ENCODE peak calls at places on chromosomes 3 and 15, in eight cellular contexts. T, S, I, X, F, U, N and M are unnamed samples.

GRCh38 chr15:23690450-23690852 is 3.3 kb upstream of the NDN start:
- DNase-seq in T (peak; percentile 88), S (peak; percentile 61), I (no peak), X (peak; percentile 89), F (peak; percentile 39), U (peak; percentile 83), N (no peak), M (no peak)

GRCh38 chr15:40847225-40847961 is 3.5 kb downstream of the SPINT1 start:
- DNase-seq in T (peak; percentile 56), S (peak; percentile 28), I (peak; percentile 55), X (no peak), F (peak; percentile 32), U (no peak), N (peak; percentile 38), M (peak; percentile 49)

GRCh38 chr15:75775296-75776074 is 62.8 kb upstream of the CSPG4 start:
- DNase-seq in T (peak; percentile 27), S (no peak), I (no peak), X (no peak), F (no peak), U (no peak), N (no peak), M (no peak)

GRCh38 chr3:195613468-195614069 is 29.8 kb upstream of the APOD start:
- DNase-seq in T (peak; percentile 39), S (peak; percentile 6), I (no peak), X (peak; percentile 39), F (peak; percentile 68), U (no peak), N (no peak), M (no peak)

GRCh38 chr3:184570501-184570900 is 8.9 kb downstream of the EPHB3 start:
- DNase-seq in T (no peak), S (no peak), I (no peak), X (no peak), F (no peak), U (no peak), N (no peak), M (no peak)

GRCh38 chr3:148205945-148206845 is 491.5 kb upstream of the AGTR1 start:
- DNase-seq in T (no peak), S (no peak), I (no peak), X (no peak), F (no peak), U (no peak), N (no peak), M (no peak)

GRCh38 chr3:162492446-162493081 is 996.0 kb downstream of the OTOL1 start:
- DNase-seq in T (no peak), S (peak; percentile 84), I (no peak), X (no peak), F (no peak), U (no peak), N (peak; percentile 3), M (no peak)

GRCh38 chr3:1611824-1612223 is 486.8 kb upstream of the CNTN4 start:
- DNase-seq in T (no peak), S (no peak), I (no peak), X (no peak), F (no peak), U (no peak), N (no peak), M (no peak)

GRCh38 chr15:43517354-43518072 is at the start of gene MAP1A:
- DNase-seq in T (peak; percentile 79), S (peak; percentile 71), I (no peak), X (peak; percentile 89), F (no peak), U (peak; percentile 68), N (no peak), M (no peak)

GRCh38 chr3:133476971-133477375 is 77.1 kb downstream of the BFSP2 start:
- DNase-seq in T (no peak), S (no peak), I (no peak), X (no peak), F (no peak), U (no peak), N (no peak), M (no peak)

GRCh38 chr3:60017631-60018030 is 967.8 kb upstream of the CFAP20DC start:
- DNase-seq in T (no peak), S (no peak), I (peak; percentile 16), X (no peak), F (no peak), U (no peak), N (no peak), M (no peak)

GRCh38 chr15:92880796-92881569 is 19.1 kb upstream of the CHD2 start:
- DNase-seq in T (no peak), S (no peak), I (no peak), X (no peak), F (no peak), U (no peak), N (no peak), M (no peak)

GRCh38 chr15:83713242-83713641 is 59.3 kb downstream of the ADAMTSL3 start:
- DNase-seq in T (no peak), S (no peak), I (no peak), X (no peak), F (no peak), U (no peak), N (no peak), M (no peak)

GRCh38 chr15:45468294-45468693 is 54.3 kb downstream of the SLC30A4 start:
- DNase-seq in T (no peak), S (no peak), I (no peak), X (no peak), F (no peak), U (no peak), N (no peak), M (no peak)

GRCh38 chr3:107938128-107938527 is 152.7 kb downstream of the CD47 start:
- DNase-seq in T (no peak), S (peak; percentile 42), I (peak; percentile 28), X (no peak), F (peak; percentile 11), U (no peak), N (no peak), M (no peak)

GRCh38 chr15:53978248-53978906 is at the start of gene UNC13C:
- DNase-seq in T (peak; percentile 48), S (no peak), I (no peak), X (peak; percentile 71), F (peak; percentile 39), U (no peak), N (peak; percentile 7), M (no peak)

GRCh38 chr15:84685304-84685703 is 27.3 kb upstream of the NMB start:
- DNase-seq in T (peak; percentile 62), S (peak; percentile 82), I (no peak), X (peak; percentile 68), F (peak; percentile 55), U (no peak), N (no peak), M (peak; percentile 23)

GRCh38 chr15:72782274-72782992 is 1.1 kb downstream of the ADPGK start:
- DNase-seq in T (no peak), S (no peak), I (no peak), X (no peak), F (no peak), U (no peak), N (no peak), M (no peak)

GRCh38 chr15:41151451-41152005 is 35.4 kb upstream of the INO80 start:
- DNase-seq in T (no peak), S (no peak), I (no peak), X (no peak), F (no peak), U (no peak), N (no peak), M (no peak)

GRCh38 chr15:58065011-58065444 is 483 bp downstream of the ALDH1A2 start:
- DNase-seq in T (no peak), S (no peak), I (no peak), X (peak; percentile 60), F (peak; percentile 11), U (peak; percentile 44), N (no peak), M (peak; percentile 24)
- H3K4me3 ChIP-seq in T (no peak overlapping the region), S (no peak overlapping the region), I (no peak overlapping the region), X (peak overlapping the region; percentile 35), F (peak overlapping the region; percentile 62), U (peak overlapping the region; percentile 60), N (no peak overlapping the region), M (no peak overlapping the region)

DNA sequence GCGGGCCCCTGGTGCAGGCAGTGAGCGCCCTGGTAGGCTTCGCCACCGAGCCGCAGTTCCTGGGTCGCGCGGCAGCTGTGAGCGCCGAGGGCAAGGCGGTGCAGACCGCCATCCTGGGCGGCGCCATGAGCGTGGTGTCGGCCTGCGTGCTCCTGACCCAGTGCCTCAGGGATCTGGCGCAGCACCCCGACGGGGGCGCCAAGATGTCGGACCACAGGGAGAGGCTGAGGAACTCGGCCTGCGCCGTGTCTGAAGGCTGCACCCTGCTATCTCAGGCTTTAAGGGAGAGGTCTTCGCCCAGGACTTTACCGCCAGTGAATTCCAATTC is 2.3 kb downstream of the TLNRD1 start:
- DNase-seq in T (no peak), S (no peak), I (no peak), X (no peak), F (no peak), U (no peak), N (no peak), M (no peak)
- H3K4me1 ChIP-seq in T (peaks cover 53% of the 10 kb centered on the region), S (peaks cover 13% of the 10 kb centered on the region), I (no peaks in the 10 kb centered on the region), X (peaks cover 17% of the 10 kb centered on the region), F (peaks cover 16% of the 10 kb centered on the region), U (peaks cover 3% of the 10 kb centered on the region), N (peaks cover 24% of the 10 kb centered on the region), M (no peaks in the 10 kb centered on the region)

DNA sequence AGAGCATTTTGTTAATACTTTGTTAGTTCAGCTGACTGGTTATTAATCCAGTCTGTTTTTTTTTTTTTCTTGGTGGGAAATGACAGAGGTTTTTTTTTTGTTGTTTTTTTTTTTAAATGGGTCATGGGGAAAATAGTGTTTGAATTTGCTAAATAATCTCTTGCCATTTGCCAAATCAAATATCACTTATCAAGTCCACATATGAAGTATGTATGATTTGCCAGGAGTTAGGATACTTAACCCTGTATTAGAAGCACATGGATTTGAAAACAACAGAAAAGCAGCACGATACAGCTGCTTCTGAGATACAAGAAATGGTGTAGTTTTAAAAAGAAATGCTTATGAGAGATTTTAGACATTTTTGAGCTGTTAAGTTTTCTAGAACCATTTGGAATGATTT is 21.6 kb downstream of the P2RY14 start:
- DNase-seq in T (no peak), S (no peak), I (no peak), X (no peak), F (no peak), U (no peak), N (no peak), M (no peak)
- TF ChIP-seq POLR2A in T (no peak), S (no peak), I (no peak), X (no peak), F (no peak), U (no peak), N (no peak), M (no peak)

GRCh38 chr3:42887084-42887483 is 11.4 kb upstream of the CYP8B1 start:
- DNase-seq in T (no peak), S (no peak), I (no peak), X (no peak), F (no peak), U (no peak), N (no peak), M (no peak)

GRCh38 chr3:42892169-42892568 is 13.8 kb upstream of the ZNF662 start:
- DNase-seq in T (no peak), S (peak; percentile 11), I (no peak), X (no peak), F (no peak), U (no peak), N (no peak), M (no peak)

GRCh38 chr3:42892807-42893206 is 13.1 kb upstream of the ZNF662 start:
- DNase-seq in T (no peak), S (no peak), I (no peak), X (no peak), F (no peak), U (no peak), N (no peak), M (no peak)

GRCh38 chr3:42894693-42895092 is 11.2 kb upstream of the ZNF662 start:
- DNase-seq in T (no peak), S (no peak), I (no peak), X (no peak), F (no peak), U (no peak), N (no peak), M (no peak)

GRCh38 chr3:42891042-42891441 is 14.9 kb upstream of the ZNF662 start:
- DNase-seq in T (no peak), S (no peak), I (no peak), X (no peak), F (no peak), U (no peak), N (no peak), M (no peak)
- H3K4me3 ChIP-seq in T (no peak overlapping the region), S (no peak overlapping the region), I (no peak overlapping the region), X (no peak overlapping the region), F (no peak overlapping the region), U (no peak overlapping the region), N (no peak overlapping the region), M (no peak overlapping the region)